ENCODE peak calls at places on chromosomes 13 and 19, in five cellular contexts. C is H9, O is AG09309, T is tibial artery, S is OCI-LY7. F is an unnamed sample.

GRCh38 chr19:51131780-51132680 is 7.3 kb downstream of the SIGLEC9 start:
- DNase-seq in S (no peak), C (no peak), T (no peak), O (no peak), F (no peak)

GRCh38 chr19:6668696-6669095 is 1.3 kb downstream of the TNFSF14 start:
- DNase-seq in S (no peak), C (no peak), T (no peak), O (no peak), F (no peak)

GRCh38 chr19:4695224-4695731 is 25.1 kb upstream of the MYDGF start:
- DNase-seq in O (no peak), C (no peak), T (no peak), S (no peak), F (no peak)

GRCh38 chr13:75636339-75637095 is 387 bp downstream of the LMO7 start:
- DNase-seq in T (no peak), C (peak; percentile 69), O (no peak), S (peak; percentile 58), F (peak; percentile 65)

GRCh38 chr13:71871180-71871754 is 4.3 kb upstream of the DACH1 start:
- DNase-seq in T (no peak), C (no peak), O (no peak), S (no peak), F (no peak)

GRCh38 chr19:48342841-48343540 is 17.6 kb downstream of the EMP3 start:
- DNase-seq in C (no peak), S (no peak), T (no peak), O (no peak), F (no peak)

GRCh38 chr13:45545686-45546409 is 69.7 kb downstream of the ERICH6B start:
- DNase-seq in C (no peak), S (no peak), T (no peak), O (no peak), F (no peak)

GRCh38 chr13:42788601-42789000 is 7.2 kb downstream of the FAM216B start:
- DNase-seq in T (no peak), O (no peak), C (no peak), S (no peak), F (no peak)

GRCh38 chr13:77213644-77214043 is 113.2 kb downstream of the MYCBP2 start:
- DNase-seq in S (no peak), O (no peak), T (no peak), C (no peak), F (no peak)

GRCh38 chr13:50424993-50425392 is 409.7 kb downstream of the KCNRG start:
- DNase-seq in O (no peak), T (no peak), C (no peak), S (no peak), F (no peak)

GRCh38 chr13:99677388-99677951 is 176.2 kb downstream of the TM9SF2 start:
- DNase-seq in O (no peak), S (no peak), C (no peak), T (no peak), F (no peak)

GRCh38 chr19:33410915-33411401 is 37.4 kb downstream of the CEBPG start:
- DNase-seq in C (no peak), T (no peak), O (no peak), S (no peak), F (no peak)

GRCh38 chr19:50968709-50969412 is 530 bp downstream of the KLK6 start:
- DNase-seq in O (no peak), C (no peak), T (no peak), S (no peak), F (peak; percentile 68)

GRCh38 chr13:105196052-105196451 is 1339.4 kb downstream of the EFNB2 start:
- DNase-seq in C (peak; percentile 66), O (peak; percentile 16), S (no peak), T (no peak), F (peak; percentile 6)

GRCh38 chr19:31530781-31531180 is 181.5 kb upstream of the TSHZ3 start:
- DNase-seq in S (no peak), O (no peak), T (no peak), C (no peak), F (no peak)

GRCh38 chr13:51292000-51292550 is 47.4 kb upstream of the SERPINE3 start:
- DNase-seq in O (peak; percentile 23), S (no peak), T (no peak), C (no peak), F (no peak)

GRCh38 chr19:33161201-33161600 is 29.3 kb downstream of the WDR88 start:
- DNase-seq in O (no peak), S (no peak), C (no peak), T (no peak), F (no peak)

GRCh38 chr19:22735911-22736645 is 47.9 kb downstream of the ZNF99 start:
- DNase-seq in S (no peak), T (no peak), O (no peak), C (no peak), F (no peak)

GRCh38 chr13:43852923-43853404 is 26.6 kb downstream of the CCDC122 start:
- DNase-seq in T (no peak), O (no peak), C (no peak), S (no peak), F (no peak)

GRCh38 chr19:4909172-4909896 is at the start of gene UHRF1:
- DNase-seq in S (peak; percentile 86), C (peak; percentile 41), T (no peak), O (no peak), F (peak; percentile 58)

GRCh38 chr19:4233282-4233853 is 4.0 kb downstream of the EBI3 start:
- DNase-seq in O (no peak), S (peak; percentile 56), C (peak; percentile 85), T (no peak), F (peak; percentile 79)

GRCh38 chr19:54400913-54401312 is 14.4 kb upstream of the TTYH1 start:
- DNase-seq in O (no peak), T (no peak), S (no peak), C (no peak), F (no peak)

GRCh38 chr19:54399189-54399588 is 16.1 kb upstream of the TTYH1 start:
- DNase-seq in S (no peak), O (no peak), T (no peak), C (no peak), F (no peak)

GRCh38 chr19:54407780-54408179 is 7.5 kb upstream of the TTYH1 start:
- DNase-seq in C (no peak), S (no peak), T (no peak), O (no peak), F (no peak)

GRCh38 chr19:54405628-54406027 is 9.6 kb upstream of the TTYH1 start:
- DNase-seq in S (no peak), O (no peak), T (no peak), C (no peak), F (no peak)

DNA sequence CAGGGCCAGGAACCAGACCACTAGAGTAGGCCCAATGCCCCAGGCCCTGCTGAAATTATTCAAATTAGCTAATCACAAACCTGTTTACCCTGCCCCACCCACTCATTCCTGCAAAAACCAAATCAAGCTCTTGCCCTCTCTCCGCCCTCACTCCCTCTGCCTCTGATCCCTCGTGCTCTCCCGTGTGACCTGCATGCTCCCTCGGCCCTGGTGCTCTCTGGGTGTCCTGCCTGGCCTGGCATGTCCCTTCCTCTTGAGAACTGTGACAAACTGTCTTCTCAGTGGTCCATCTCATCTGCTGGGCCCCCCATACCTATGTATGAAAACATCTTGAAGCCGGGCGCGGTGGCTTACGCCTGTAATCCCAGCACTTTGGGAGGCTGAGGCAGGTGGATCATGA is 12.2 kb upstream of the TTYH1 start:
- DNase-seq in S (no peak), O (no peak), C (no peak), T (no peak), F (no peak)
- TF ChIP-seq CTCF in S (no peak), O (no peak), C (no peak), T (no peak), F (no peak)

GRCh38 chr13:94674609-94675348 is 37.6 kb downstream of the SOX21 start:
- DNase-seq in O (no peak), S (peak; percentile 55), C (peak; percentile 67), T (peak; percentile 29), F (peak; percentile 75)
- TF ChIP-seq CTCF in O (peak; percentile 72), S (peak; percentile 81), C (peak; percentile 93), T (peak; percentile 18), F (peak; percentile 72)

GRCh38 chr13:24540236-24541126 is 27.9 kb upstream of the PARP4 start:
- DNase-seq in O (no peak), C (peak; percentile 82), S (no peak), T (no peak), F (peak; percentile 33)
- TF ChIP-seq CTCF in O (peak; percentile 24), C (peak; percentile 79), S (peak; percentile 31), T (no peak), F (peak; percentile 29)

GRCh38 chr19:55935206-55935605 is 3.1 kb upstream of the NLRP13 start:
- DNase-seq in C (no peak), T (no peak), O (no peak), S (no peak), F (no peak)
- TF ChIP-seq CTCF in C (no peak), T (no peak), O (no peak), S (no peak), F (no peak)

GRCh38 chr13:28750187-28751045 is 31.6 kb upstream of the SLC46A3 start:
- DNase-seq in O (no peak), T (no peak), S (no peak), C (no peak), F (no peak)
- TF ChIP-seq CTCF in O (no peak), T (no peak), S (no peak), C (no peak), F (no peak)

DNA sequence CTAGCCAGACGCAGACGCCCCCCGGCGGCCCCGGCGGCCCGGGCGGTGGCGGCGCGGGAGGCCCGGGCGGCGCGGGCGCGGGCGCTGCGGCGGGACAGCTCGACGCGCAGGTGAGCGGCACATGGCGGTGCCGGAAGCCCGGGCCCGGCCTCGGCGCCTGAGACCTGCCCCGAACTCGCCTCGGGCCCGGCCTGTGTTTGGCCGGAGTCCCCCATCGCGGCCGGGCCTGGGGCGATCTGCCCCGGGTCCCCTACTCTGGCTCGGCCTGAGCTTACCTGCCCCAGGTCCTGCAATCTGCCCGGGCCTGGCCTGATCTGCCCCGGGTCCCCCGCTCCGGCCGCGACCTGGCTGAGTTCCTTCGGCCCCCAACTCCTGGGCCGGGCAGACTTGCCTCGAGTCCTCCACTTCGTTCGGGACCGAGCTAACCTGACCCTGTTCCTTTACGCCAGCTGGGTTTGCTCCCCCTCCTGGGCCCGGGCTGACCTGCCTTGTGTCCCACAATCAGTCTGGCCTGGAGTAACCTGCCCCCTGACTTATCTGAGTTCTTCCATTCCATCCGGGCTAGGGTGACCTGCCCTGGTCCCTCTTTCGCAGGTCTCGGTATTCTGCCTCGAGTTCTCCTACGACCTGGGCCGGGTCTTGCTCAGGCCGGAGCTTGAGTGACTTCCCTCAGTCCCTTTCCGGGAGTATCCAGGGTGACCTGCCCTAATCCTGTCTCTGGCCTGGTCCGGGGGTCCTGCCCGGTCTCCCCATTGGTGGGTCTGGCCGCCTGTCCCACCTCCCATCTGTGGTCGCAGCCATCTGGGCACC is 777 bp downstream of the UPF1 start:
- DNase-seq in S (peak; percentile 60), O (no peak), C (peak; percentile 57), T (no peak), F (peak; percentile 46)
- TF ChIP-seq CTCF in S (peak; percentile 16), O (peak; percentile 28), C (peak; percentile 48), T (no peak), F (no peak)

F was measured in nephron progenitor cell.